ENCODE peak calls at places on chromosomes 5 and 9, in six cellular contexts. V is K562; A is gastrocnemius medialis; T is CD8-positive, alpha-beta T cell; M is epithelial cell of esophagus; R is endothelial cell. X is an unnamed sample.

GRCh38 chr9:90074319-90074962 is 469.6 kb downstream of the GADD45G start:
- DNase-seq in V (no peak), A (no peak), T (no peak), M (no peak), R (no peak), X (no peak)

GRCh38 chr9:93198117-93198838 is 14.3 kb downstream of the WNK2 start:
- DNase-seq in V (no peak), A (no peak), T (no peak), M (no peak), R (no peak), X (no peak)

GRCh38 chr5:160209917-160210316 is 19.4 kb upstream of the FABP6 start:
- DNase-seq in V (no peak), A (no peak), T (no peak), M (peak), R (no peak), X (peak)

GRCh38 chr9:114347675-114348074 is 18.0 kb downstream of the ORM2 start:
- DNase-seq in V (no peak), A (no peak), T (no peak), M (no peak), R (no peak), X (no peak)

GRCh38 chr5:175889910-175890684 is 18.7 kb downstream of the CPLX2 start:
- DNase-seq in V (no peak), A (no peak), T (no peak), M (no peak), R (no peak), X (no peak)

GRCh38 chr9:108081112-108081511 is 591.5 kb upstream of the KLF4 start:
- DNase-seq in V (no peak), A (no peak), T (no peak), M (no peak), R (no peak), X (no peak)

GRCh38 chr5:73028991-73029540 is 73.2 kb downstream of the FCHO2 start:
- DNase-seq in V (no peak), A (no peak), T (no peak), M (no peak), R (no peak), X (no peak)

GRCh38 chr5:16879650-16880049 is 56.4 kb downstream of the MYO10 start:
- DNase-seq in V (no peak), A (no peak), T (no peak), M (no peak), R (no peak), X (no peak)

GRCh38 chr5:130476325-130476724 is 572.1 kb downstream of the CHSY3 start:
- DNase-seq in V (no peak), A (no peak), T (no peak), M (peak), R (no peak), X (peak)

GRCh38 chr9:98006127-98006796 is 23.1 kb downstream of the ANP32B start:
- DNase-seq in V (no peak), A (no peak), T (no peak), M (no peak), R (no peak), X (no peak)

GRCh38 chr5:132479073-132479811 is 11.3 kb downstream of the IRF1 start:
- DNase-seq in V (no peak), A (no peak), T (no peak), M (peak), R (no peak), X (no peak)

GRCh38 chr5:96819806-96820205 is 12.1 kb upstream of the ERAP1 start:
- DNase-seq in V (no peak), A (no peak), T (no peak), M (no peak), R (no peak), X (no peak)

GRCh38 chr9:114012126-114012525 is 66.0 kb downstream of the AMBP start:
- DNase-seq in V (no peak), A (no peak), T (no peak), M (no peak), R (no peak), X (no peak)

GRCh38 chr5:159318448-159318847 is 11.8 kb downstream of the IL12B start:
- DNase-seq in V (no peak), A (no peak), T (no peak), M (no peak), R (no peak), X (no peak)

GRCh38 chr9:121556580-121556979 is 56.9 kb upstream of the GGTA1 start:
- DNase-seq in V (no peak), A (peak), T (no peak), M (peak), R (no peak), X (peak)

GRCh38 chr9:132702254-132702653 is 32.0 kb downstream of the GTF3C4 start:
- DNase-seq in V (no peak), A (no peak), T (no peak), M (no peak), R (no peak), X (no peak)

GRCh38 chr5:134119720-134120119 is 5.2 kb downstream of the TCF7 start:
- DNase-seq in V (no peak), A (no peak), T (no peak), M (no peak), R (no peak), X (no peak)

GRCh38 chr9:136138566-136138965 is 19.9 kb upstream of the TMEM250 start:
- DNase-seq in V (peak), A (no peak), T (peak), M (peak), R (peak), X (no peak)

GRCh38 chr9:127179633-127180401 is 57.4 kb upstream of the ANGPTL2 start:
- DNase-seq in V (no peak), A (no peak), T (no peak), M (no peak), R (no peak), X (no peak)

GRCh38 chr5:52801329-52801728 is 13.6 kb downstream of the ITGA1 start:
- DNase-seq in V (no peak), A (no peak), T (no peak), M (peak), R (peak), X (peak)

GRCh38 chr5:88680253-88681132 is 202.5 kb downstream of the MEF2C start:
- DNase-seq in V (peak), A (peak), T (peak), M (peak), R (peak), X (peak)

GRCh38 chr9:124886866-124887492 is 25.0 kb downstream of the ARPC5L start:
- DNase-seq in V (no peak), A (no peak), T (no peak), M (no peak), R (no peak), X (no peak)
- TF ChIP-seq CTCF in V (no peak), A (no peak), T (no peak), M (no peak), R (no peak), X (no peak)

DNA sequence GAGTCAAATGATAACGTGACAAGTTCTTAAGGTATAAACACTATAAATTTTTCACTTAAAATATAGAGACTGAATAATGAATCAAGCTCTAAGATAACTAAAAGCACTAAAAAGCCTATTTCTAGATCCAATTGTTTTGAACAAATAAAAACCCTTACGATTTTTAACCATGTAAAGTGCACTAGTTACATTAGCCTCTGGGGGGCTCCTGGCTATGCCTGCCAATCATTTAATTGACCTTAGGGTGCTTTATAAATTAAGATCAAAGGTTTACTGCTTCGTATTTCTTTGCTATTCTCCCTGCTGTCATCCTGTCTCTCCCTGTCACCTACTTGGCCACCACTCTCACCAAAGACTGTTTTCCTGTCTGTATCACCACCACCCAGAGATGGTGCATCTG is 133.4 kb downstream of the ESM1 start:
- DNase-seq in V (no peak), A (no peak), T (no peak), M (no peak), R (no peak), X (no peak)
- TF ChIP-seq CTCF in V (no peak), A (no peak), T (no peak), M (no peak), R (peak), X (no peak)

DNA sequence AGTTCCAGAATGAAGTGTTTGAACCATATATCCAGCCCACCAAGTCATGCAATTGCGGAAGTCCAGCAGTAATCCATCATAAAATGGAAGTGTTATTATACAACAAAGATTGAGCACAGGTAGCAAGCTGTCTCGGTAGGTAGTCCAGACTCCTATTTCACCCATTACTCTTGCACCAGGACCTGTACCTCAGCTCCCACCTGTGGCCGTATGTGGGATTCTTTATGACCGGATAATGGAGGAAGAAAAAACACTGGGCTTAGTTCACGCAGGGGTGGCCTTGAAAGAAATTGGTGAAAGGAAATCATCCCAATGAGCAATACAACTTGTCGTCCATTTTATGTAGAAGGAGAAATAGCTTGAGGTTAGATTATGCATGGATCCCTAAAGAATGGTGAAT is 216.3 kb downstream of the ESM1 start:
- DNase-seq in V (peak), A (no peak), T (no peak), M (peak), R (no peak), X (no peak)
- TF ChIP-seq CTCF in V (peak), A (no peak), T (no peak), M (peak), R (no peak), X (peak)

GRCh38 chr5:92676839-92677197 is 904.2 kb downstream of the NR2F1-AS1 start:
- DNase-seq in V (no peak), A (no peak), T (no peak), M (no peak), R (no peak), X (no peak)

GRCh38 chr5:92676120-92676838 is 904.7 kb downstream of the NR2F1-AS1 start:
- DNase-seq in V (no peak), A (no peak), T (no peak), M (no peak), R (no peak), X (no peak)

GRCh38 chr5:92674322-92674721 is 906.7 kb downstream of the NR2F1-AS1 start:
- DNase-seq in V (no peak), A (no peak), T (no peak), M (no peak), R (no peak), X (no peak)

DNA sequence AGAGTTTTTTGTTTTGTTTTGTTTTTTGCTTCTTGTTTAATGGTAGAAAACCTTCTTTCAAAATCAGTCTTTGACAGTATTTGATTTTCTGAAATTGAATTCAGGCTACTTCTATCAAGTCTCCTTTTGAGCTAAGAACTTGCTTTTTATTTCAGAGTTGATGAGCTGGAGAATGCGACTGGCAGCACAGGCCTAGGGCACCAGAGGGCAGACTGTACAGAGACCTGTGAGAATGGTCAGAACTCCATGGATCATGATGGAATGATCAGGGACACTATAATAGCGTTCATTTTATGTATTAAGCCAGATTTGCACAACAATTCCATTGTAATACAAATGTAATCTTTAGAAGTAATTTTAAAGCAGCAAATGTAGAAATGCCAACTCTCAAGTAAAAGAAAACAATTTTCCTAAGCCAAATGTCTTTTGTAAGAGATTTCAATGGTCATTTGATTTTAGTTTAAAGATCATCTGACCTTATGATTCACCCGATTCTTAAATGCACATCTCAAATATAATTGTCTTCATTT is 902.4 kb downstream of the NR2F1-AS1 start:
- DNase-seq in V (no peak), A (no peak), T (no peak), M (peak), R (no peak), X (no peak)
- TF ChIP-seq CTCF in V (no peak), A (no peak), T (no peak), M (peak), R (no peak), X (peak)

GRCh38 chr9:105979359-105979758 is 285.0 kb downstream of the TMEM38B start:
- DNase-seq in V (no peak), A (no peak), T (no peak), M (no peak), R (no peak), X (no peak)
- TF ChIP-seq CTCF in V (no peak), A (no peak), T (no peak), M (no peak), R (no peak), X (no peak)

X was measured in mammary epithelial cell.